ENCODE peak calls at places on chromosomes 3 and 15, in nine cellular contexts. D is ELR; K is tibial artery; S is NCI-H510A treated with DMSO at 0.1 percent for 48 hours; N is stimulated activated CD4-positive, alpha-beta T cell treated with anti-CD3 and anti-CD28 coated beads, Interleukin-12 subunit alpha, Interleukin-12 subunit beta, amount 100 ng/mL, for 48 hours; J is HCT116; Q is lower leg skin; C is brain microvascular endothelial cell; U is NCI-H146. Y is an unnamed sample.

GRCh38 chr3:124467980-124468902 is 262.0 kb upstream of the UMPS start:
- DNase-seq in J (peak), D (peak), K (no peak), S (peak), C (peak), U (peak), N (peak), Q (no peak), Y (peak)

GRCh38 chr3:21310176-21310575 is 440.8 kb downstream of the ZNF385D start:
- DNase-seq in N (no peak), Q (no peak), C (no peak), K (no peak), D (no peak), J (no peak), S (no peak), U (no peak), Y (no peak)

GRCh38 chr3:122803977-122804376 is 9.1 kb downstream of the SLC49A4 start:
- DNase-seq in U (no peak), C (no peak), S (no peak), J (no peak), D (no peak), Q (no peak), N (no peak), K (no peak), Y (no peak)

GRCh38 chr3:18422972-18423371 is 2.2 kb downstream of the SATB1 start:
- DNase-seq in D (no peak), N (no peak), K (no peak), C (no peak), J (no peak), Q (no peak), U (no peak), S (no peak), Y (no peak)

GRCh38 chr3:57179580-57180410 is 14.6 kb upstream of the IL17RD start:
- DNase-seq in N (no peak), D (peak), K (no peak), U (peak), C (no peak), S (peak), Q (no peak), J (no peak), Y (no peak)

GRCh38 chr3:142976621-142977398 is 13.3 kb upstream of the PAQR9 start:
- DNase-seq in U (no peak), K (peak), C (peak), S (no peak), Q (peak), J (peak), N (no peak), D (peak), Y (peak)

GRCh38 chr3:43001094-43001553 is 22.0 kb downstream of the GASK1A start:
- DNase-seq in K (peak), D (peak), U (no peak), N (no peak), Q (peak), C (peak), S (no peak), J (no peak), Y (no peak)

GRCh38 chr15:88902491-88902835 is 7.1 kb upstream of the HAPLN3 start:
- DNase-seq in Q (no peak), K (no peak), S (no peak), N (no peak), D (no peak), C (no peak), J (no peak), U (no peak), Y (no peak)

GRCh38 chr3:107845355-107846281 is 245.2 kb downstream of the CD47 start:
- DNase-seq in C (peak), N (no peak), J (no peak), D (peak), Q (no peak), U (peak), K (no peak), S (peak), Y (no peak)

GRCh38 chr3:113589971-113590370 is 57.6 kb downstream of the SIDT1 start:
- DNase-seq in Q (no peak), D (no peak), C (no peak), U (no peak), J (no peak), K (no peak), N (no peak), S (no peak), Y (no peak)

GRCh38 chr15:101049856-101050646 is 130.9 kb downstream of the LRRK1 start:
- DNase-seq in J (no peak), K (peak), N (no peak), Q (no peak), D (no peak), S (no peak), U (no peak), C (no peak), Y (no peak)

GRCh38 chr3:50575372-50575771 is 6.0 kb downstream of the HEMK1 start:
- DNase-seq in S (no peak), Q (no peak), N (no peak), K (no peak), C (no peak), D (peak), U (no peak), J (no peak), Y (no peak)

GRCh38 chr3:195015021-195015420 is 255.9 kb downstream of the XXYLT1 start:
- DNase-seq in C (no peak), Q (no peak), N (no peak), D (no peak), J (no peak), K (peak), U (no peak), S (no peak), Y (no peak)

GRCh38 chr3:55485208-55485791 is 1.8 kb downstream of the WNT5A start:
- DNase-seq in N (peak), C (peak), U (peak), Q (no peak), D (peak), S (peak), J (no peak), K (peak), Y (peak)

GRCh38 chr3:55718475-55718874 is 231.4 kb upstream of the WNT5A start:
- DNase-seq in K (no peak), C (no peak), S (no peak), N (no peak), J (no peak), U (no peak), Q (no peak), D (peak), Y (no peak)

GRCh38 chr3:131361464-131362421 is 19.8 kb upstream of the NUDT16 start:
- DNase-seq in K (peak), S (peak), N (no peak), J (peak), C (no peak), U (peak), Q (peak), D (no peak), Y (peak)